ENCODE peak calls at places on chromosome 2, in nine cellular contexts. M is spleen, V is OCI-LY7, W is cardiac muscle cell, K is stomach, R is body of pancreas, L is psoas muscle, D is GM12878, X is lower lobe of right lung. U is an unnamed sample.
A peak's percentile ranks its signal among the peaks of the same experiment; 100 is the strongest.

GRCh38 chr2:19425419-19425818 is 67.0 kb upstream of the OSR1 start:
- DNase-seq in M (no peak), V (no peak), W (no peak), K (no peak), R (no peak), L (no peak), D (no peak), X (no peak), U (no peak)

GRCh38 chr2:84902526-84902925 is 2.9 kb upstream of the TMSB10 start:
- DNase-seq in M (no peak), V (no peak), W (no peak), K (no peak), R (no peak), L (no peak), D (no peak), X (no peak), U (no peak)

GRCh38 chr2:30454571-30454970 is 7.5 kb downstream of the LCLAT1 start:
- DNase-seq in M (no peak), V (no peak), W (no peak), K (no peak), R (no peak), L (no peak), D (no peak), X (no peak), U (no peak)

GRCh38 chr2:47569658-47570398 is 166.9 kb downstream of the MSH2 start:
- DNase-seq in M (no peak), V (no peak), W (peak; percentile 57), K (no peak), R (peak; percentile 5), L (no peak), D (no peak), X (no peak), U (no peak)

GRCh38 chr2:231132126-231132525 is 7.3 kb upstream of the HTR2B start:
- DNase-seq in M (no peak), V (no peak), W (no peak), K (no peak), R (no peak), L (no peak), D (no peak), X (no peak), U (no peak)

GRCh38 chr2:184357033-184357432 is 241.3 kb upstream of the ZNF804A start:
- DNase-seq in M (no peak), V (peak; percentile 22), W (no peak), K (no peak), R (no peak), L (no peak), D (no peak), X (no peak), U (no peak)

GRCh38 chr2:25187729-25188350 is 19.5 kb upstream of the POMC start:
- DNase-seq in M (no peak), V (no peak), W (no peak), K (no peak), R (no peak), L (no peak), D (no peak), X (no peak), U (no peak)

GRCh38 chr2:13001408-13001807 is 284.7 kb downstream of the TRIB2 start:
- DNase-seq in M (no peak), V (no peak), W (no peak), K (no peak), R (no peak), L (no peak), D (no peak), X (no peak), U (no peak)

GRCh38 chr2:75607988-75608683 is 38.4 kb upstream of the MRPL19 start:
- DNase-seq in M (no peak), V (no peak), W (no peak), K (no peak), R (no peak), L (no peak), D (no peak), X (no peak), U (peak; percentile 94)

GRCh38 chr2:233234264-233234663 is 17.2 kb upstream of the ATG16L1 start:
- DNase-seq in M (no peak), V (no peak), W (no peak), K (no peak), R (no peak), L (no peak), D (no peak), X (no peak), U (no peak)
- H3K4me1 ChIP-seq in M (peaks cover 18% of the 10 kb centered on the region), V (peaks cover 4% of the 10 kb centered on the region), W (no peaks in the 10 kb centered on the region), K (no peaks in the 10 kb centered on the region), R (no peaks in the 10 kb centered on the region), L (no peaks in the 10 kb centered on the region), D (peaks cover 7% of the 10 kb centered on the region), X (no peaks in the 10 kb centered on the region), U (no peaks in the 10 kb centered on the region)

DNA sequence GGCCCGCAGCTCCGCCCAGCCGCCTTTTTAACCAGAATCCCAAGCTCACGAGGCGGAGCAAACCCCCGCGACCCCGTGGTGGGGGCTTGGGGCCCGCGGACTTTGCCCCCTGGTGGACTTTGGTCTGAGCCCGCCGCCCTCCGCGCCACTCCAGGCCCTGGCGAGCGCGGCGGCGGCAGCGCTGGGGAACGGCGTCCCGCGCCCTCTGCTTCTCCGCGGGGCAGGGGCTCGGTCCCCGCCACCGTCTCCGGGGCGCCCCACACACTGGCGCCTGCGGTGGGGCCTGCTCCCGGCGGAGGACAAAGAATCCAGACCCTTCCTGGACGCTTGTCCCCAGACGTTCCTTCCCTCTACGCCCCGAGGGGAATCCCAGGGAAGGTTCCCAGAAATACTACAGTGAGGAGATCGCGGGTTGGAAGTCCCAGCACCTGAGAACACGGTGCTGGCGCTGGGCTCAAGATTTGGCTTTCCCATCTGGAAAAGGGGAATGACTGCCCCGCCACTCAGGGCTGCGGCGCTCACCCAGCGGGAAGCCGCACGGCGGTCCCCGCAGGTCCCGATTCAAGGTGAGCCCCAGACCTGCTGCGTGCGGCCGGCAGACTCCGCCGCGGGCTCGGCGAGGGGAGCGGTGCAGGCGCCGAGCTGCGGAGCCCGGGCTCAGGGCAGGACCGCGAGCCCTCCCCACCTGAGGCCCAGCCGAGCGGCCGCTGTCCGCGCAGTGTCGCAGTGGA is at the start of gene HAAO:
- DNase-seq in M (peak; percentile 86), V (no peak), W (peak; percentile 54), K (peak; percentile 52), R (peak; percentile 86), L (peak; percentile 63), D (no peak), X (peak; percentile 65), U (no peak)
- TF ChIP-seq CTCF in M (no peak), V (no peak), W (peak; percentile 22), K (no peak), R (no peak), L (no peak), D (peak; percentile 27), X (peak; percentile 35), U (no peak)

GRCh38 chr2:33038799-33039198 is 92.0 kb downstream of the LTBP1 start:
- DNase-seq in M (no peak), V (peak; percentile 52), W (no peak), K (no peak), R (no peak), L (no peak), D (no peak), X (no peak), U (no peak)

GRCh38 chr2:33042226-33042625 is 95.5 kb downstream of the LTBP1 start:
- DNase-seq in M (no peak), V (no peak), W (no peak), K (no peak), R (no peak), L (no peak), D (no peak), X (no peak), U (no peak)

GRCh38 chr2:33034784-33035183 is 88.0 kb downstream of the LTBP1 start:
- DNase-seq in M (no peak), V (no peak), W (no peak), K (no peak), R (peak; percentile 13), L (no peak), D (no peak), X (no peak), U (no peak)

GRCh38 chr2:33040541-33040940 is 93.8 kb downstream of the LTBP1 start:
- DNase-seq in M (no peak), V (no peak), W (no peak), K (no peak), R (no peak), L (no peak), D (no peak), X (no peak), U (no peak)

DNA sequence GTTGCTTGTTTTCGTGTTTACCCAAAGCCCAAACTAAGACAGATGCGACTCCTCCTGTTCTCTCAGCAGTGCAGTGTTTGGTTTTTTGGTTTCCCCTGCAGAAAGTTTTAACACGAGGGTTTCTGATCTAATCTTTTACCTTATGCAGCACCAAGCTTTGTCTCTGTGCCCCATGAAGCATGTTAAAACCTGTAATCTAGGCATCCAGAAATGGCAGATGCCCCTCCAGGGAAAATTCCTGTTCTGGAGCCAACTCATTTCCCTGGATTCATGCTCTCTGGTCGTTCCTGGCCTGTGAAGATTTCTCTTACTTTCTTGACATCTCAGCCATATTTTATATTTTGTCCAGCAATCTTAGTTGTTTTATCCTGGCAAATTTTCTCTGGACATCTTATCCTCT is 91.5 kb downstream of the LTBP1 start:
- DNase-seq in M (no peak), V (no peak), W (no peak), K (no peak), R (no peak), L (no peak), D (no peak), X (no peak), U (no peak)
- H3K4me1 ChIP-seq in M (no peaks in the 10 kb centered on the region), V (peaks cover 26% of the 10 kb centered on the region), W (peaks cover 15% of the 10 kb centered on the region), K (no peaks in the 10 kb centered on the region), R (peaks cover 3% of the 10 kb centered on the region), L (peaks cover 7% of the 10 kb centered on the region), D (no peaks in the 10 kb centered on the region), X (no peaks in the 10 kb centered on the region), U (no peaks in the 10 kb centered on the region)

DNA sequence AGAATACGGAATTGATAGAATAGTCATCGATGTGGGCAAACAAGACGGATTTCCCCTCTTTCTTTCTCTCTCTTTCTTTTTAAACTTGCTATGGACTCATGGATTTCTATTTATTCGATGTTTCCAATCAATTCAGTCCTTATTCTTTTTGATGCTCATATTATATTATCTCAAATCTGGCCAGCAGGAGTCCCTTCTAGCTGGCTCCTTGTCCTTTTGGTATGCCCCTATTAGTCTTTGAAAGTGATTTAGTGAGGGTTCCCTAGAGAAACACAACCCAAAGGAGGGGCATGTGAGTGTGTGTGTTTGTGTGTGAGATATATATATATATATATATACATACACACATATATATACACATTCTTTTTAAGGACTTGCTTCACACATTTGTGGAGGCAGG is 23.5 kb upstream of the BIN1 start:
- DNase-seq in M (no peak), V (no peak), W (no peak), K (no peak), R (no peak), L (no peak), D (no peak), X (no peak), U (no peak)
- TF ChIP-seq CTCF in M (no peak), V (no peak), W (no peak), K (no peak), R (no peak), L (no peak), D (no peak), X (no peak), U (no peak)

DNA sequence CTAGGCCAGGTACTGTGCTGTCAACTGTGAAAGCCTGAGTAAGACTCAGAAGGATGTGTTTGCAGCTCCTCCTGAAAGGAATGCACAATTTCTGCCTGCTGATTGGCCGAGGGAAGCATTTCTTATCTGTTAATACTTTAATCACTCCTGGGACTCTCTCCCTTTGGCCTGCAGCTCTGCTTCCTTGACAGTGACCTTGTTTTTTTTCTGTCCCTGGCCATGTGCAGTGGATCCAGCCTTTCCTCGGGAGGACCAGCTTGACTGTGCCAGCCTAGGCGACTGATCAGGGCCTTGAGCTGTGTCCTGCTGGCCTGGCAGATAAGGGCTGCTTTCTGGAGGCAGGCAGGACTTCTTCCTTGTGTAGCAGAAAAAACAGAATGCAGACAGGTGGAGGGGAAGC is 10.0 kb downstream of the RNF144A start:
- DNase-seq in M (no peak), V (no peak), W (peak; percentile 42), K (peak; percentile 31), R (peak; percentile 90), L (no peak), D (no peak), X (no peak), U (no peak)
- H3K4me1 ChIP-seq in M (peaks cover 100% of the 10 kb centered on the region), V (no peaks in the 10 kb centered on the region), W (peaks cover 10% of the 10 kb centered on the region), K (peaks cover 9% of the 10 kb centered on the region), R (peaks cover 97% of the 10 kb centered on the region), L (peaks cover 61% of the 10 kb centered on the region), D (no peaks in the 10 kb centered on the region), X (peaks cover 20% of the 10 kb centered on the region), U (no peaks in the 10 kb centered on the region)